ENCODE peak calls at places on chromosomes 11 and 22, in ten cellular contexts. B is activated naive CD8-positive, alpha-beta T cell treated with anti-CD3 and anti-CD28 coated beads, Interleukin-2, amount 10 ng/mL, durations not matched to agents 7 days and 5 days; I is bronchial epithelial cell; Q is CD4-positive, alpha-beta T cell; S is C1 segment of cervical spinal cord; W is amygdala; X is activated CD4-positive, alpha-beta memory T cell treated with anti-CD3 and anti-CD28 coated beads, Interleukin-2, amount 10 ng/mL, durations not matched to agents 7 days and 5 days; K is epithelial cell of esophagus; J is AG08395; Z is NCI-H446 treated with DMSO at 0.1 percent for 48 hours. Y is an unnamed sample.

GRCh38 chr11:2581151-2581930 is 118.5 kb downstream of the KCNQ1OT1 start:
- DNase-seq in J (no peak), I (no peak), W (no peak), S (no peak), Q (no peak), B (peak; percentile 21), X (no peak), K (no peak), Z (no peak), Y (no peak)

GRCh38 chr22:29328055-29328454 is 12.6 kb upstream of the RASL10A start:
- DNase-seq in B (no peak), Z (no peak), Q (no peak), S (no peak), X (no peak), W (no peak), J (no peak), I (no peak), K (no peak), Y (no peak)

GRCh38 chr11:19628018-19628417 is 84.6 kb upstream of the NAV2 start:
- DNase-seq in B (no peak), S (no peak), Q (no peak), X (no peak), K (peak; percentile 44), J (peak; percentile 90), I (peak; percentile 25), W (no peak), Z (no peak), Y (no peak)

GRCh38 chr11:62876712-62877111 is 4.0 kb upstream of the SLC3A2 start:
- DNase-seq in J (no peak), S (no peak), W (no peak), B (no peak), Q (no peak), Z (no peak), X (no peak), K (no peak), I (peak; percentile 70), Y (no peak)

GRCh38 chr11:7892059-7892699 is 38.9 kb downstream of the OR10A6 start:
- DNase-seq in Z (no peak), J (peak; percentile 69), S (no peak), Q (no peak), W (no peak), I (peak; percentile 27), K (peak; percentile 56), X (no peak), B (no peak), Y (no peak)

GRCh38 chr11:30196400-30197206 is 34.2 kb upstream of the FSHB start:
- DNase-seq in B (peak; percentile 56), I (peak; percentile 49), Z (no peak), S (peak; percentile 8), W (peak; percentile 51), X (peak; percentile 48), Q (peak; percentile 10), J (peak; percentile 54), K (peak; percentile 63), Y (peak; percentile 16)

GRCh38 chr11:32613500-32614151 is 30.0 kb downstream of the EIF3M start:
- DNase-seq in B (no peak), S (no peak), Z (no peak), Q (no peak), X (no peak), K (no peak), W (no peak), I (no peak), J (no peak), Y (no peak)

GRCh38 chr11:1876361-1877063 is 15.2 kb downstream of the PRR33 start:
- DNase-seq in I (no peak), B (peak; percentile 43), X (no peak), S (no peak), J (peak; percentile 31), Z (no peak), K (peak; percentile 46), Q (no peak), W (no peak), Y (no peak)

GRCh38 chr22:38631724-38632123 is 24.5 kb downstream of the FAM227A start:
- DNase-seq in X (peak; percentile 29), Q (no peak), I (no peak), B (peak; percentile 41), Z (no peak), W (no peak), S (no peak), K (no peak), J (no peak), Y (no peak)

GRCh38 chr11:117871784-117872183 is 4.7 kb downstream of the FXYD6 start:
- DNase-seq in J (no peak), K (no peak), Z (no peak), W (no peak), I (no peak), B (no peak), Q (no peak), S (no peak), X (no peak), Y (no peak)

GRCh38 chr11:35323076-35323868 is 96.1 kb downstream of the SLC1A2 start:
- DNase-seq in K (peak; percentile 44), S (no peak), W (no peak), Z (no peak), I (peak; percentile 70), J (peak; percentile 38), X (no peak), Q (no peak), B (no peak), Y (no peak)

GRCh38 chr11:8186429-8186828 is 17.6 kb upstream of the RIC3 start:
- DNase-seq in Z (no peak), J (no peak), X (no peak), K (no peak), Q (no peak), I (no peak), B (no peak), W (no peak), S (no peak), Y (no peak)

GRCh38 chr11:94593030-94593429 is 25.9 kb downstream of the PIWIL4 start:
- DNase-seq in B (no peak), W (no peak), S (no peak), Z (no peak), Q (no peak), X (no peak), I (peak; percentile 56), J (peak; percentile 74), K (peak; percentile 40), Y (no peak)

GRCh38 chr11:113193894-113194293 is 120.5 kb upstream of the TTC12 start:
- DNase-seq in K (no peak), J (no peak), Q (no peak), X (no peak), S (no peak), Z (peak; percentile 65), W (no peak), B (no peak), I (no peak), Y (no peak)

GRCh38 chr11:104870910-104871309 is 27.4 kb downstream of the CASP12 start:
- DNase-seq in W (no peak), B (no peak), Z (no peak), Q (no peak), K (no peak), J (no peak), S (no peak), I (no peak), X (no peak), Y (no peak)

Y was measured in T-helper 9 cell.